ENCODE peak calls at places on chromosome 9, in eight cellular contexts. One of them, this sample, is unnamed.

GRCh38 chr9:34179528-34180138 is 790 bp downstream of the UBAP1 start:
- DNase-seq in GM13976: peak
- DNase-seq in OCI-LY7: no peak
- DNase-seq in psoas muscle: no peak
- DNase-seq in bronchial epithelial cell: peak
- DNase-seq in mesothelial cell of epicardium: no peak
- DNase-seq in WTC11: no peak
- DNase-seq in fibroblast of pulmonary artery: peak
- DNase-seq in this sample: no peak

GRCh38 chr9:33489070-33489469 is 15.3 kb upstream of the NOL6 start:
- DNase-seq in GM13976: no peak
- DNase-seq in OCI-LY7: no peak
- DNase-seq in psoas muscle: no peak
- DNase-seq in bronchial epithelial cell: no peak
- DNase-seq in mesothelial cell of epicardium: no peak
- DNase-seq in WTC11: no peak
- DNase-seq in fibroblast of pulmonary artery: no peak
- DNase-seq in this sample: no peak

GRCh38 chr9:7756088-7756487 is 43.5 kb downstream of the DMAC1 start:
- DNase-seq in GM13976: peak
- DNase-seq in OCI-LY7: no peak
- DNase-seq in psoas muscle: no peak
- DNase-seq in bronchial epithelial cell: peak
- DNase-seq in mesothelial cell of epicardium: no peak
- DNase-seq in WTC11: no peak
- DNase-seq in fibroblast of pulmonary artery: no peak
- DNase-seq in this sample: no peak

GRCh38 chr9:83034587-83034986 is 28.4 kb downstream of the RASEF start:
- DNase-seq in GM13976: no peak
- DNase-seq in OCI-LY7: no peak
- DNase-seq in psoas muscle: no peak
- DNase-seq in bronchial epithelial cell: peak
- DNase-seq in mesothelial cell of epicardium: no peak
- DNase-seq in WTC11: no peak
- DNase-seq in fibroblast of pulmonary artery: no peak
- DNase-seq in this sample: no peak

GRCh38 chr9:91211414-91211813 is 150.3 kb downstream of the AUH start:
- DNase-seq in GM13976: no peak
- DNase-seq in OCI-LY7: no peak
- DNase-seq in psoas muscle: no peak
- DNase-seq in bronchial epithelial cell: no peak
- DNase-seq in mesothelial cell of epicardium: no peak
- DNase-seq in WTC11: no peak
- DNase-seq in fibroblast of pulmonary artery: no peak
- DNase-seq in this sample: no peak

GRCh38 chr9:112886351-112886750 is 4.3 kb downstream of the SLC46A2 start:
- DNase-seq in GM13976: no peak
- DNase-seq in OCI-LY7: no peak
- DNase-seq in psoas muscle: no peak
- DNase-seq in bronchial epithelial cell: no peak
- DNase-seq in mesothelial cell of epicardium: no peak
- DNase-seq in WTC11: no peak
- DNase-seq in fibroblast of pulmonary artery: no peak
- DNase-seq in this sample: no peak

GRCh38 chr9:110399983-110400382 is 62.3 kb upstream of the TXNDC8 start:
- DNase-seq in GM13976: no peak
- DNase-seq in OCI-LY7: no peak
- DNase-seq in psoas muscle: no peak
- DNase-seq in bronchial epithelial cell: no peak
- DNase-seq in mesothelial cell of epicardium: no peak
- DNase-seq in WTC11: no peak
- DNase-seq in fibroblast of pulmonary artery: no peak
- DNase-seq in this sample: no peak

GRCh38 chr9:123073991-123074422 is 40.5 kb downstream of the GPR21 start:
- DNase-seq in GM13976: no peak
- DNase-seq in OCI-LY7: no peak
- DNase-seq in psoas muscle: no peak
- DNase-seq in bronchial epithelial cell: no peak
- DNase-seq in mesothelial cell of epicardium: no peak
- DNase-seq in WTC11: no peak
- DNase-seq in fibroblast of pulmonary artery: peak
- DNase-seq in this sample: no peak

GRCh38 chr9:15377625-15378252 is 44.9 kb upstream of the SNAPC3 start:
- DNase-seq in GM13976: no peak
- DNase-seq in OCI-LY7: no peak
- DNase-seq in psoas muscle: no peak
- DNase-seq in bronchial epithelial cell: peak
- DNase-seq in mesothelial cell of epicardium: no peak
- DNase-seq in WTC11: no peak
- DNase-seq in fibroblast of pulmonary artery: peak
- DNase-seq in this sample: no peak

GRCh38 chr9:127626752-127627493 is 14.8 kb downstream of the STXBP1 start:
- DNase-seq in GM13976: no peak
- DNase-seq in OCI-LY7: no peak
- DNase-seq in psoas muscle: no peak
- DNase-seq in bronchial epithelial cell: no peak
- DNase-seq in mesothelial cell of epicardium: no peak
- DNase-seq in WTC11: no peak
- DNase-seq in fibroblast of pulmonary artery: no peak
- DNase-seq in this sample: no peak

GRCh38 chr9:95000821-95001220 is 274.3 kb downstream of the AOPEP start:
- DNase-seq in GM13976: no peak
- DNase-seq in OCI-LY7: no peak
- DNase-seq in psoas muscle: no peak
- DNase-seq in bronchial epithelial cell: no peak
- DNase-seq in mesothelial cell of epicardium: no peak
- DNase-seq in WTC11: no peak
- DNase-seq in fibroblast of pulmonary artery: no peak
- DNase-seq in this sample: no peak

GRCh38 chr9:74821636-74822035 is 66.1 kb downstream of the TRPM6 start:
- DNase-seq in GM13976: no peak
- DNase-seq in OCI-LY7: no peak
- DNase-seq in psoas muscle: no peak
- DNase-seq in bronchial epithelial cell: no peak
- DNase-seq in mesothelial cell of epicardium: no peak
- DNase-seq in WTC11: no peak
- DNase-seq in fibroblast of pulmonary artery: no peak
- DNase-seq in this sample: no peak

GRCh38 chr9:127919253-127919815 is 2.5 kb upstream of the ST6GALNAC4 start:
- DNase-seq in GM13976: no peak
- DNase-seq in OCI-LY7: no peak
- DNase-seq in psoas muscle: peak
- DNase-seq in bronchial epithelial cell: peak
- DNase-seq in mesothelial cell of epicardium: no peak
- DNase-seq in WTC11: no peak
- DNase-seq in fibroblast of pulmonary artery: peak
- DNase-seq in this sample: no peak

GRCh38 chr9:87100001-87100400 is 152.7 kb upstream of the GAS1 start:
- DNase-seq in GM13976: no peak
- DNase-seq in OCI-LY7: no peak
- DNase-seq in psoas muscle: no peak
- DNase-seq in bronchial epithelial cell: no peak
- DNase-seq in mesothelial cell of epicardium: no peak
- DNase-seq in WTC11: no peak
- DNase-seq in fibroblast of pulmonary artery: no peak
- DNase-seq in this sample: no peak

GRCh38 chr9:114288233-114289051 is 34.5 kb upstream of the ORM1 start:
- DNase-seq in GM13976: no peak
- DNase-seq in OCI-LY7: no peak
- DNase-seq in psoas muscle: peak
- DNase-seq in bronchial epithelial cell: peak
- DNase-seq in mesothelial cell of epicardium: peak
- DNase-seq in WTC11: peak
- DNase-seq in fibroblast of pulmonary artery: peak
- DNase-seq in this sample: no peak

GRCh38 chr9:88998911-88999310 is 7.6 kb downstream of the S1PR3 start:
- DNase-seq in GM13976: no peak
- DNase-seq in OCI-LY7: no peak
- DNase-seq in psoas muscle: peak
- DNase-seq in bronchial epithelial cell: no peak
- DNase-seq in mesothelial cell of epicardium: no peak
- DNase-seq in WTC11: no peak
- DNase-seq in fibroblast of pulmonary artery: peak
- DNase-seq in this sample: no peak

GRCh38 chr9:136334541-136334940 is 7.2 kb downstream of the GPSM1 start:
- DNase-seq in GM13976: no peak
- DNase-seq in OCI-LY7: no peak
- DNase-seq in psoas muscle: no peak
- DNase-seq in bronchial epithelial cell: no peak
- DNase-seq in mesothelial cell of epicardium: no peak
- DNase-seq in WTC11: no peak
- DNase-seq in fibroblast of pulmonary artery: no peak
- DNase-seq in this sample: no peak

GRCh38 chr9:96317335-96317980 is 15.5 kb upstream of the HSD17B3 start:
- DNase-seq in GM13976: peak
- DNase-seq in OCI-LY7: peak
- DNase-seq in psoas muscle: no peak
- DNase-seq in bronchial epithelial cell: peak
- DNase-seq in mesothelial cell of epicardium: peak
- DNase-seq in WTC11: no peak
- DNase-seq in fibroblast of pulmonary artery: peak
- DNase-seq in this sample: peak

GRCh38 chr9:85137606-85138150 is 468.1 kb downstream of the NTRK2 start:
- DNase-seq in GM13976: no peak
- DNase-seq in OCI-LY7: no peak
- DNase-seq in psoas muscle: no peak
- DNase-seq in bronchial epithelial cell: no peak
- DNase-seq in mesothelial cell of epicardium: no peak
- DNase-seq in WTC11: no peak
- DNase-seq in fibroblast of pulmonary artery: no peak
- DNase-seq in this sample: no peak

GRCh38 chr9:127505396-127506116 is 54.2 kb downstream of the LRSAM1 start:
- DNase-seq in GM13976: peak
- DNase-seq in OCI-LY7: peak
- DNase-seq in psoas muscle: no peak
- DNase-seq in bronchial epithelial cell: no peak
- DNase-seq in mesothelial cell of epicardium: no peak
- DNase-seq in WTC11: peak
- DNase-seq in fibroblast of pulmonary artery: peak
- DNase-seq in this sample: no peak

DNA sequence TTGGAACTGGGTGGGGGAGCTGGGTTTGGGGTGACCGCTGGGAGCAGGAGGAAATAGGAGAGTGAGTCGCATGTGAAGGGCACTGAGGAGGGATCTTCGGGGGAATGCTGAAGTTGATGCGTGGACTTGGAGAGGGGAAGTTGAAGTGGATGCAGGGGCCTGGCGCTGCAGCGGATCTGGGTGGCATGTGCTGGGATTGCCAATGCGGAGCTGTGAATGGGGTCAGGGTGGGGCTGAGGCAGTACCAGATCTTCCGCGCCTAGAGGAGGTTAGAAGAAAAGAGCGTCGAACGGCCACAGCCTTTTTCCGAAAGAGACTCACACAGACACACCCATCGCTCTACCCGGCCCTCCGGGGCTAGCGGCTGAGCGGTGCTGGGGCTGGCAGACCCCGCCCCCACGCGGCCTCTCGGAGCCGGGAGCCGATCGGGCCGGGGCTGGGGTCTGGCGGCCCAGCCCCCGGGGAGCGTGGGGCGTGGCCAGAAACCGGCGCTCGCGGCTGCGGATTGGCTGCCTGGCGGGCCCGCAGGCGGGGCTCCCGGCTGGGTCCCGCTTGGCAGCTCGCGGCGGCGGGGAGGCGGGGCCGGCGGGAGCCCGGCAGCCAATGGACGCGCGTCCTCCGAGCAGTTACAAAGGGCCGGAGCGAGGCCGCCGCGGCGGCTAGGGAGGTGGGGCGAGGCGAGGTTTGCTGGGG is at the start of gene TGFBR1:
- DNase-seq in GM13976: peak
- DNase-seq in OCI-LY7: peak
- DNase-seq in psoas muscle: peak
- DNase-seq in bronchial epithelial cell: peak
- DNase-seq in mesothelial cell of epicardium: peak
- DNase-seq in WTC11: peak
- DNase-seq in fibroblast of pulmonary artery: peak
- DNase-seq in this sample: peak
- TF ChIP-seq CTCF in GM13976: no peak
- TF ChIP-seq CTCF in OCI-LY7: no peak
- TF ChIP-seq CTCF in psoas muscle: peak
- TF ChIP-seq CTCF in bronchial epithelial cell: peak
- TF ChIP-seq CTCF in mesothelial cell of epicardium: no peak
- TF ChIP-seq CTCF in WTC11: no peak
- TF ChIP-seq CTCF in fibroblast of pulmonary artery: no peak
- TF ChIP-seq CTCF in this sample: no peak

GRCh38 chr9:37262410-37262809 is 142.0 kb downstream of the ZCCHC7 start:
- DNase-seq in GM13976: no peak
- DNase-seq in OCI-LY7: no peak
- DNase-seq in psoas muscle: no peak
- DNase-seq in bronchial epithelial cell: peak
- DNase-seq in mesothelial cell of epicardium: no peak
- DNase-seq in WTC11: peak
- DNase-seq in fibroblast of pulmonary artery: peak
- DNase-seq in this sample: no peak
- TF ChIP-seq CTCF in GM13976: peak
- TF ChIP-seq CTCF in OCI-LY7: peak
- TF ChIP-seq CTCF in psoas muscle: peak
- TF ChIP-seq CTCF in bronchial epithelial cell: peak
- TF ChIP-seq CTCF in mesothelial cell of epicardium: no peak
- TF ChIP-seq CTCF in WTC11: no peak
- TF ChIP-seq CTCF in fibroblast of pulmonary artery: peak
- TF ChIP-seq CTCF in this sample: no peak

DNA sequence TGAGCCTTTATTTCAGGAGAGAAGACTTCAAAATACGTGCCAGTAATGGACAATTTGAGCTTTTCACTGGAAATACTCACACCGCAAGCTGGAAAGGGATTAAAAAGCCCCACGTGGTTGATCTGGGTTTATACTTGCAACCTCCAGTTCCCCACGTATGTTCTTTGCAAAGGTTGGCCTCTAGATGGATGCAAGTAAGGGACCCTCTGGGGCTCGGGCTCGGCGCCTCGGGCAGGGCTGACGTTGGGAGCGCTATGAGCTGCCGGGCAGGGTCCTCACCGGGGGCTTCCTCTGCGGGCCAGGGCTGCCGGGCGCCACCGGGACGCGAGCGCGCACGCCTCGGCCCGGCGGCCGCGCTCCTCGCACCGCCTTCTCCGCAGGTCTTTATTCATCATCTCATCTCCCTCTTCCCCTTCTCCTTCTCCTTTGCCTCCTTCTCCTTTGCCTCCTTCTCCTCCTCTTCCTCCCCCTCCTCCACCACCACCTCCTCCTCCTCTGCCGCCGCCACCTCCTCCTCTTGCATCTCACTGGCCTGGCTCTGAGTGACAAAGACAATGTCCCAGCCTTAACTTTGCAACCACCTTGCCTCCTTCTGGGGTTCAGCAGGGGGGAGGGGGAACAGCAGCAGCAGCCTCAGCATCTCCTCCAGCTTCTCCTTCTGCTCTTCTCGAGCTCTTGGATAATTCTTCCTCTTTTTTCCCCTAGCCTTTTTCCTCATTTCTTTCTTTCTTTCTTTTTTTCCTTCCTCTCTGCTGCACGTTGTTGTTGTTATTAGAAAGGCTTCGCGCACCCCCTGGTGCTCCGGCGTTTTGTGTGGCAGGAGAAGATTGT is 636 bp upstream of the ZNF462 start:
- DNase-seq in GM13976: peak
- DNase-seq in OCI-LY7: no peak
- DNase-seq in psoas muscle: no peak
- DNase-seq in bronchial epithelial cell: peak
- DNase-seq in mesothelial cell of epicardium: peak
- DNase-seq in WTC11: peak
- DNase-seq in fibroblast of pulmonary artery: peak
- DNase-seq in this sample: no peak
- TF ChIP-seq CTCF in GM13976: no peak
- TF ChIP-seq CTCF in OCI-LY7: no peak
- TF ChIP-seq CTCF in psoas muscle: peak
- TF ChIP-seq CTCF in bronchial epithelial cell: peak
- TF ChIP-seq CTCF in mesothelial cell of epicardium: no peak
- TF ChIP-seq CTCF in WTC11: no peak
- TF ChIP-seq CTCF in fibroblast of pulmonary artery: peak
- TF ChIP-seq CTCF in this sample: no peak

GRCh38 chr9:134660407-134660806 is 18.8 kb downstream of the COL5A1 start:
- DNase-seq in GM13976: no peak
- DNase-seq in OCI-LY7: peak
- DNase-seq in psoas muscle: peak
- DNase-seq in bronchial epithelial cell: no peak
- DNase-seq in mesothelial cell of epicardium: no peak
- DNase-seq in WTC11: no peak
- DNase-seq in fibroblast of pulmonary artery: peak
- DNase-seq in this sample: no peak
- TF ChIP-seq CTCF in GM13976: no peak
- TF ChIP-seq CTCF in OCI-LY7: peak
- TF ChIP-seq CTCF in psoas muscle: peak
- TF ChIP-seq CTCF in bronchial epithelial cell: peak
- TF ChIP-seq CTCF in mesothelial cell of epicardium: peak
- TF ChIP-seq CTCF in WTC11: peak
- TF ChIP-seq CTCF in fibroblast of pulmonary artery: peak
- TF ChIP-seq CTCF in this sample: no peak